ENCODE peak calls at places on chromosome 5, in five cellular contexts. V is AG04450, F is mammary epithelial cell, K is WERI-Rb-1, M is cardiac fibroblast. A is an unnamed sample.
A peak's percentile ranks its signal among the peaks of the same experiment; 100 is the strongest.

GRCh38 chr5:141496038-141496437 is 7.2 kb downstream of the PCDHGC5 start:
- DNase-seq in V (no peak), M (no peak), F (no peak), K (no peak), A (no peak)

GRCh38 chr5:36573441-36573840 is 33.0 kb upstream of the SLC1A3 start:
- DNase-seq in M (peak; percentile 86), F (peak; percentile 88), K (no peak), V (peak; percentile 37), A (peak; percentile 63)

GRCh38 chr5:135308752-135309151 is 90.3 kb downstream of the MACROH2A1 start:
- DNase-seq in K (peak; percentile 58), F (no peak), M (peak; percentile 37), V (peak; percentile 82), A (peak; percentile 51)

GRCh38 chr5:59600998-59601397 is 292.5 kb downstream of the PDE4D start:
- DNase-seq in V (no peak), F (no peak), M (no peak), K (no peak), A (no peak)

GRCh38 chr5:173630724-173631365 is 14.4 kb upstream of the BOD1 start:
- DNase-seq in F (no peak), K (no peak), M (no peak), V (no peak), A (no peak)

GRCh38 chr5:173001229-173001841 is 17.8 kb downstream of the ATP6V0E1 start:
- DNase-seq in K (no peak), F (no peak), V (no peak), M (no peak), A (no peak)

GRCh38 chr5:178279723-178280438 is 47.3 kb upstream of the PHYKPL start:
- DNase-seq in M (peak; percentile 76), V (peak; percentile 26), K (peak; percentile 75), F (peak; percentile 51), A (peak; percentile 73)

GRCh38 chr5:102271759-102272158 is 24.3 kb downstream of the SLCO4C1 start:
- DNase-seq in K (peak; percentile 46), M (no peak), V (no peak), F (no peak), A (no peak)

GRCh38 chr5:169223595-169223953 is 77.4 kb downstream of the SLIT3 start:
- DNase-seq in K (no peak), F (no peak), V (no peak), M (peak; percentile 10), A (peak; percentile 63)

GRCh38 chr5:103375863-103376591 is 117.5 kb downstream of the MACIR start:
- DNase-seq in K (no peak), V (no peak), M (no peak), F (no peak), A (no peak)

GRCh38 chr5:159660401-159660800 is 255.9 kb upstream of the ADRA1B start:
- DNase-seq in M (peak; percentile 25), K (no peak), F (peak; percentile 42), V (no peak), A (peak; percentile 6)

GRCh38 chr5:1229822-1230221 is 4.6 kb downstream of the SLC6A18 start:
- DNase-seq in V (no peak), K (no peak), F (no peak), M (no peak), A (no peak)

GRCh38 chr5:72920690-72921089 is 35.2 kb upstream of the FCHO2 start:
- DNase-seq in M (peak; percentile 60), F (peak; percentile 26), K (no peak), V (no peak), A (peak; percentile 26)

GRCh38 chr5:77867194-77867691 is 91.1 kb upstream of the TBCA start:
- DNase-seq in F (no peak), K (no peak), M (peak; percentile 63), V (no peak), A (peak; percentile 27)

GRCh38 chr5:134267366-134268018 is 41.6 kb upstream of the PPP2CA start:
- DNase-seq in V (no peak), K (no peak), M (peak; percentile 50), F (no peak), A (peak; percentile 31)

GRCh38 chr5:107669543-107670027 is 1.2 kb downstream of the EFNA5 start:
- DNase-seq in V (no peak), F (peak; percentile 55), M (peak; percentile 58), K (peak; percentile 10), A (no peak)

GRCh38 chr5:168786142-168786541 is 207.0 kb upstream of the PANK3 start:
- DNase-seq in F (no peak), K (no peak), V (no peak), M (no peak), A (peak; percentile 43)

GRCh38 chr5:178483620-178484019 is 106.6 kb downstream of the COL23A1 start:
- DNase-seq in F (no peak), K (no peak), V (no peak), M (no peak), A (peak; percentile 8)

GRCh38 chr5:34914671-34915138 is 599 bp downstream of the RAD1 start:
- DNase-seq in V (no peak), M (peak; percentile 31), F (no peak), K (no peak), A (peak; percentile 52)

GRCh38 chr5:2960309-2960708 is 208.8 kb upstream of the IRX2 start:
- DNase-seq in F (no peak), K (no peak), V (no peak), M (no peak), A (no peak)

GRCh38 chr5:137393196-137393993 is 105.7 kb downstream of the SPOCK1 start:
- DNase-seq in F (peak; percentile 92), V (no peak), K (no peak), M (peak; percentile 51), A (peak; percentile 36)

GRCh38 chr5:158903006-158903405 is 196.7 kb downstream of the EBF1 start:
- DNase-seq in K (peak; percentile 23), V (no peak), F (no peak), M (no peak), A (no peak)

GRCh38 chr5:139488269-139488668 is 5.7 kb upstream of the STING1 start:
- DNase-seq in K (no peak), F (no peak), V (no peak), M (no peak), A (no peak)

GRCh38 chr5:61232490-61232889 is 70.2 kb upstream of the SMIM15 start:
- DNase-seq in V (no peak), M (peak; percentile 64), K (no peak), F (no peak), A (peak; percentile 37)

GRCh38 chr5:10434392-10434791 is 7.3 kb upstream of the ROPN1L start:
- DNase-seq in V (no peak), M (no peak), K (no peak), F (no peak), A (no peak)

GRCh38 chr5:177086918-177087706 is 397 bp downstream of the FGFR4 start:
- DNase-seq in F (peak; percentile 14), V (no peak), M (no peak), K (peak; percentile 62), A (no peak)

GRCh38 chr5:53063791-53064190 is 45.8 kb downstream of the MOCS2 start:
- DNase-seq in F (no peak), V (no peak), K (no peak), M (peak; percentile 50), A (peak; percentile 7)

GRCh38 chr5:157288405-157289163 is 22.7 kb downstream of the CYFIP2 start:
- DNase-seq in M (no peak), K (no peak), V (no peak), F (no peak), A (no peak)

GRCh38 chr5:157827429-157827828 is 31.5 kb downstream of the CLINT1 start:
- DNase-seq in V (no peak), M (peak; percentile 62), K (no peak), F (no peak), A (peak; percentile 47)

DNA sequence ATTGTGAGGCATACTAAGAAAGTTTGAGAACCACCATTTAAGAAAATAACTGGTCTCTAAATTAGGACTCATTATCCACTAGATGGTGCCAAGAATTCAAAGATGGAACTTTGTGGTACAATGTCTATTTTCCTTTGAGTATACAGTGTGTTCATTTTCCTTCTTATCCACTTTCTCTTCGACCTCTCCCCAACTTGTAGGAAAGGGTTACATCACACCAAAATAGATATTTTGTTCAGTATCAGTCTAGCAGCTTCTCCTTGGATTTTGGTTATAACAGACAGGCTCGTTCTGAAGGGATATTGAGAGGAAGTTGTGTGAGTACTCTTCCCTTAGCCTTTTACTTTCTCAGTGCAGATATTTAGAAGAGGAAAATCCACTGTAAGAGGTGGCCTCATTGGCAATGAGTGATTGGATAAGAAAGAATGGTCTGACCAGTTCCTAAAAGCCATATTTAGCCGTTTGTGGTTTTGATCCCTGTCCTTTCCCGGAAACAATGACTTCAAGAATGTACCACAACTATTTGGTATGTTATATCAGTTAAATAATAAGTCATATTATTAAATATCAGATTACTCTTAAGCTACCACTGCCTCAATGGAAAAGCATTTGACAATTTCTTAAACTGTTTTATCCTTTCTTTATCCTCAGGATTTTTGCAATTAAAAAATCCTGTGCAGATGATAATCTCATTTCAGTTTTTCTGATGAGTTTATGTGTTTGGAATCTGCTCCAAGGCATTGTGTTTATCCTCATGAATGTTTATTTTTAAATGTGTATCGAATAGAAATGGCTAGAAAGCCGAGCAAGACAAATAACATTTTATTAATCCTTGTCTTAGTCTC is 69.0 kb upstream of the GRAMD2B start:
- DNase-seq in F (peak; percentile 93), M (peak; percentile 99), V (peak; percentile 88), K (no peak), A (peak; percentile 99)
- TF ChIP-seq CTCF in F (peak; percentile 48), M (no peak), V (peak; percentile 46), K (peak; percentile 17), A (peak; percentile 63)

DNA sequence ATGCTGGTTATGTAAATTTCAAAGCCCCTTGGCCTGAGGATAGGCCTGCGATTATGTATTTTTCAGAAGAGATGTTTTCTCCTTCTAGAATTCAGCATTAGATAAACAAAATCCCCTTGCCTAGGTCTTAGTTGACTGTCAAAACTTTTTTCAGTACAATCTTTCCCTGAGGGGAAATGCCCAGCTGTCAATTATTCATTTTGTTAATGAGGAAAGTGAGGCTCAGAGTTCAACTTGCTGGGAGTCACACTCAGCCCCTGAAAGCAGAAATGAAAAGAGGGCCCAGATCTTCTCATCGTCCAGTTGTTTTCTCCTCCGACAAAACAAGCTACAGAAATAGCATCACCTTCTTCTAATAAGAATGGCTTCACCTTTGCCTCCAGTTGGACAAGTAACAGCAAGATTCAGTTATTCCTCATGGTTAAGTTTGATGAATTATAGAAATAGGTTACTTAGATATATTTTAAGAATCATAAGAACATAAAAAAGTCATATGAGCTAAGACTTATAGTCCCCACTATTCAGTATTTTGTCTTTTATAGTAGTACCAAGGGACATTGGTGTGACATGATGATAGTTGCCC is 627.1 kb upstream of the WWC1 start:
- DNase-seq in M (no peak), K (no peak), V (no peak), F (no peak), A (no peak)
- H3K4me3 ChIP-seq in M (no peak overlapping the region), K (no peak overlapping the region), V (no peak overlapping the region), F (no peak overlapping the region), A (no peak overlapping the region)

GRCh38 chr5:6837519-6838110 is 124.4 kb downstream of the TENT4A start:
- DNase-seq in K (peak; percentile 55), V (no peak), F (no peak), M (no peak), A (no peak)
- TF ChIP-seq CTCF in K (peak; percentile 82), V (peak; percentile 60), F (peak; percentile 30), M (peak; percentile 47), A (peak; percentile 70)

DNA sequence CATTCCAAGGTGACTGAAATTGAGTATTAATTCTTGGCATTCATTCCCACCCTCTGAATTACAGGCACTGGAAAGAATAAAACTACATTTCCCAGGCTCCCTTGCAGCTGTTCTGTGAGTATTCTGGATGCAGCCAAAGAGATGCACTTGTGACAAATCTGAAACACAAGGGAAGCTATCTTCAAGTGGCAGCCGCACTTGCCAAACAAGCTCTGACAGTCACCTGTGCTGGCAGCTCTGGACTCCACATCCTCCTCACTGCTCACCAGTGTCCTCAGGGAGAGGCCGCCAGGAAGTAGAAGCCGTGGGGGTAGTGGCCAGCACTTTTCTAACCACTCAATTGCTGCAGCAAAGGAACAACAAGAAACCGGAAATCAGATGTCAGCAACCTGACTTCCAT is 275.0 kb downstream of the NR2F1-AS1 start:
- DNase-seq in K (no peak), F (peak; percentile 37), M (peak; percentile 25), V (no peak), A (no peak)
- H3K4me3 ChIP-seq in K (no peak overlapping the region), F (no peak overlapping the region), M (no peak overlapping the region), V (no peak overlapping the region), A (no peak overlapping the region)